ENCODE peak calls at places on chromosomes 2 and 18, in nine cellular contexts. P is effector memory CD4-positive, alpha-beta T cell; J is CD8-positive, alpha-beta T cell; H is CD8-positive, alpha-beta memory T cell; F is AG04450; X is GM23338; C is astrocyte; N is tibial artery; O is kidney. R is an unnamed sample.

GRCh38 chr2:118845005-118845842 is 2.2 kb downstream of the EN1 start:
- DNase-seq in P (no peak), J (no peak), H (no peak), F (no peak), X (peak), C (no peak), N (peak), O (peak), R (no peak)

GRCh38 chr18:45399643-45400042 is 215.6 kb upstream of the SLC14A2 start:
- DNase-seq in P (no peak), J (no peak), H (no peak), F (no peak), X (no peak), C (no peak), N (no peak), O (no peak), R (no peak)

GRCh38 chr2:48712151-48712550 is 43.4 kb downstream of the LHCGR start:
- DNase-seq in P (no peak), J (no peak), H (no peak), F (no peak), X (no peak), C (no peak), N (no peak), O (no peak), R (no peak)

GRCh38 chr2:39469807-39470206 is 32.7 kb upstream of the MAP4K3 start:
- DNase-seq in P (no peak), J (no peak), H (no peak), F (peak), X (peak), C (peak), N (no peak), O (no peak), R (no peak)

GRCh38 chr2:42367835-42368234 is 6.8 kb upstream of the COX7A2L start:
- DNase-seq in P (no peak), J (no peak), H (no peak), F (no peak), X (no peak), C (no peak), N (no peak), O (no peak), R (no peak)

GRCh38 chr2:186695081-186695756 is 1.4 kb downstream of the FAM171B start:
- DNase-seq in P (no peak), J (no peak), H (no peak), F (peak), X (no peak), C (peak), N (no peak), O (no peak), R (no peak)

GRCh38 chr2:1498176-1498575 is 84.9 kb downstream of the TPO start:
- DNase-seq in P (no peak), J (no peak), H (no peak), F (no peak), X (no peak), C (no peak), N (peak), O (peak), R (peak)

GRCh38 chr2:83079007-83079406 is 1380.1 kb downstream of the SUCLG1 start:
- DNase-seq in P (no peak), J (no peak), H (no peak), F (no peak), X (no peak), C (no peak), N (no peak), O (no peak), R (no peak)

GRCh38 chr2:39419282-39420223 is 17.5 kb downstream of the MAP4K3 start:
- DNase-seq in P (no peak), J (no peak), H (no peak), F (no peak), X (no peak), C (no peak), N (no peak), O (no peak), R (no peak)

GRCh38 chr2:229575569-229576315 is 138.6 kb downstream of the DNER start:
- DNase-seq in P (no peak), J (no peak), H (no peak), F (no peak), X (no peak), C (peak), N (no peak), O (no peak), R (no peak)

GRCh38 chr18:48073231-48073930 is 142.9 kb upstream of the SMAD2 start:
- DNase-seq in P (no peak), J (no peak), H (no peak), F (no peak), X (no peak), C (no peak), N (peak), O (no peak), R (no peak)

GRCh38 chr2:194618432-194618831 is 1038.6 kb upstream of the SLC39A10 start:
- DNase-seq in P (no peak), J (no peak), H (no peak), F (no peak), X (no peak), C (no peak), N (no peak), O (no peak), R (no peak)
- H3K27ac ChIP-seq in P (no peak), J (no peak), H (no peak), F (no peak), X (no peak), C (no peak), N (no peak), O (no peak), R (no peak)

GRCh38 chr18:61605376-61606067 is 272.3 kb downstream of the CDH20 start:
- DNase-seq in P (no peak), J (no peak), H (no peak), F (no peak), X (no peak), C (no peak), N (no peak), O (no peak), R (no peak)
- H3K27ac ChIP-seq in P (no peak), J (no peak), H (no peak), F (peak), X (peak), C (peak), N (peak), O (no peak), R (no peak)

DNA sequence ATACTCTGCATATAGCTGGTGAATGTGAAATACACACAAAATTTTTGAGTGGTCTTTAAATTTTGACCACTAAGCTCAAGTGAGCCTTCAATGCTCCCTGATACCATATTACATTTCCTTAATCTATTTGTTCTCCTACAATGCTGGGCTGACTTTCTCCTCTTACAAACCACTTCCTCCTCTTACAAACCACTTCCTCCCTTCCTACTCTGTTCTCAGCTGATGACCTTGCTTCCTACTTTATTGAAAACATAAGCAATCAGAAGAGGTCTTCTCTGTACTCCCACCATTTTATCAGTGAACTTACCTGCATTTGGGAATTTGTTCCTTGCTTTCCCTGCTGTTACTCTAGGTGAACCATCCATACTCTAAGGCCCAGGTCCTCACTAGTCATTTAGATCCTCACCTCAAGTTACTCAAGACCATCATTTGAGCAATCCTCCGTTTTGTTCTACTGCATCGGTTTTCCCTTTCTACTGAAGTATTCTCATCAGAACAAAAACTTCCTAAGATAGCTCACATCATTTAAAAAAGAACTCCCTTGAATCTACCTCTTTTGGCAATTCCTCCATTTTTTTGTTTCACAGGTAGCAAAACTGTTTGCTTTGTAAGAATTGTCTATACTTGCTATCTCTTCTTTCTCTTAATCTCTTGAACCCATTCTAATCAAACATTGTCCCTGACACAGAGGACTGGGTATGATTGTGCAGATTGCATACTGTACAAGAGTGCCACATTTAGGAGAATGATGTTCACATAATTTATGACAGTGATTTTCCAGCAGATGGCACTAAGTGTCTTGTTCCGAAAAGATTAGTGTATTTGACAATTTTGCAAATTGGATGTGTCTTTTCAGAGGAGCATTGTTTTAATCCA is 96.5 kb downstream of the EPB41L5 start:
- DNase-seq in P (no peak), J (no peak), H (no peak), F (no peak), X (no peak), C (peak), N (no peak), O (no peak), R (no peak)
- H3K27ac ChIP-seq in P (no peak), J (peak), H (no peak), F (no peak), X (no peak), C (no peak), N (no peak), O (no peak), R (no peak)

GRCh38 chr2:8379134-8379533 is 302.7 kb upstream of the ID2 start:
- DNase-seq in P (no peak), J (no peak), H (no peak), F (no peak), X (no peak), C (no peak), N (no peak), O (no peak), R (no peak)
- H3K27ac ChIP-seq in P (no peak), J (no peak), H (no peak), F (no peak), X (no peak), C (no peak), N (no peak), O (no peak), R (no peak)

GRCh38 chr2:191264647-191265079 is 19.5 kb downstream of the MYO1B start:
- DNase-seq in P (no peak), J (no peak), H (no peak), F (peak), X (no peak), C (peak), N (no peak), O (no peak), R (no peak)
- H3K27ac ChIP-seq in P (no peak), J (no peak), H (no peak), F (peak), X (no peak), C (peak), N (no peak), O (peak), R (no peak)

GRCh38 chr2:10284108-10284870 is 18.4 kb upstream of the HPCAL1 start:
- DNase-seq in P (no peak), J (no peak), H (peak), F (no peak), X (no peak), C (no peak), N (no peak), O (peak), R (peak)
- H3K27ac ChIP-seq in P (no peak), J (no peak), H (no peak), F (no peak), X (no peak), C (no peak), N (no peak), O (no peak), R (peak)

DNA sequence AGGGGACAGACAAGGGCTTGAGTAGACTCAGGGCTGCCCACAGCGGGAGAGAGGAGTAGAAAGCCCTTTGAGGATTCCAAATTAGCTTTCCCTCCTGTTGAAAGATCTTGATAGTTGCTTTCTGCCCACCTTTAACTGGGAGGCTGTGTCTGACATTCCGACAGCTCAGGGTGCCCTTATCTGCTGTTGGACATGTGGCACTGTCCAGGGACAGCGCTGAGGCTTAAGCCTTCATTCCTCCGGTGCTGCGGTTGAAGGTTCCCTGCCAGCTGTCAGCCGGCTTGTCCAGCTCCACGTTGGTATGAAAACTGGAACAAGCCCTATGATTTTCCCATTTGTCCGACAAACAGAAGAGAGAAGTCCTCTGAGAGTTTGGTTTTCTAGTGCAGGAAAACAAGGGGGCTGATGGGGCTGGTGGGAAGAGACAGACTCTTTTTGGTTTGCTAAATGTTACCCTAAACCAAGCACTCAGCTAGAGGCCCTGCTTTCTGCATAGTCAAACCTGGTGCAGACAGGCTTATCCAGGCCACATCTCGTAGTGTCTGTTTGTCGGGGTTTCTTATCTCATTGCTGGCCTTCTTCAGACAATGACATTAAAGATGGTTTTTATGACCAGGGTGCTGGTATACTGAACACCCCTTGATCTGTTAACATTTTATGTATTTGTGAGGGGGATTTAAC is 24.5 kb downstream of the GREB1 start:
- DNase-seq in P (no peak), J (no peak), H (no peak), F (no peak), X (no peak), C (no peak), N (peak), O (no peak), R (no peak)
- H3K27ac ChIP-seq in P (no peak), J (no peak), H (no peak), F (no peak), X (no peak), C (no peak), N (no peak), O (no peak), R (no peak)